ENCODE peak calls at places on chromosomes 7 and 10, in seven cellular contexts. One of them, this sample, is unnamed.

GRCh38 chr7:100044719-100045118 is 4.9 kb upstream of the ZSCAN21 start:
- DNase-seq in mesendoderm: no peak
- DNase-seq in astrocyte: no peak
- DNase-seq in OCI-LY7: peak
- DNase-seq in GM23248: no peak
- DNase-seq in fibroblast of lung: no peak
- DNase-seq in keratinocyte: no peak
- DNase-seq in this sample: no peak

GRCh38 chr7:137694405-137694804 is 152.4 kb downstream of the DGKI start:
- DNase-seq in mesendoderm: no peak
- DNase-seq in astrocyte: no peak
- DNase-seq in OCI-LY7: no peak
- DNase-seq in GM23248: peak
- DNase-seq in fibroblast of lung: no peak
- DNase-seq in keratinocyte: no peak
- DNase-seq in this sample: no peak

GRCh38 chr10:79137826-79138225 is 69.1 kb downstream of the ZMIZ1 start:
- DNase-seq in mesendoderm: no peak
- DNase-seq in astrocyte: peak
- DNase-seq in OCI-LY7: peak
- DNase-seq in GM23248: no peak
- DNase-seq in fibroblast of lung: peak
- DNase-seq in keratinocyte: no peak
- DNase-seq in this sample: no peak

GRCh38 chr7:90345548-90346319 is 782 bp upstream of the GTPBP10 start:
- DNase-seq in mesendoderm: peak
- DNase-seq in astrocyte: peak
- DNase-seq in OCI-LY7: no peak
- DNase-seq in GM23248: peak
- DNase-seq in fibroblast of lung: peak
- DNase-seq in keratinocyte: no peak
- DNase-seq in this sample: peak

GRCh38 chr7:94591185-94591584 is 64.7 kb downstream of the SGCE start:
- DNase-seq in mesendoderm: no peak
- DNase-seq in astrocyte: no peak
- DNase-seq in OCI-LY7: no peak
- DNase-seq in GM23248: no peak
- DNase-seq in fibroblast of lung: no peak
- DNase-seq in keratinocyte: no peak
- DNase-seq in this sample: no peak

GRCh38 chr7:124758327-124758726 is 7.3 kb downstream of the GPR37 start:
- DNase-seq in mesendoderm: no peak
- DNase-seq in astrocyte: no peak
- DNase-seq in OCI-LY7: no peak
- DNase-seq in GM23248: no peak
- DNase-seq in fibroblast of lung: no peak
- DNase-seq in keratinocyte: no peak
- DNase-seq in this sample: no peak

GRCh38 chr7:118311121-118311803 is 86.8 kb downstream of the ANKRD7 start:
- DNase-seq in mesendoderm: no peak
- DNase-seq in astrocyte: peak
- DNase-seq in OCI-LY7: peak
- DNase-seq in GM23248: no peak
- DNase-seq in fibroblast of lung: peak
- DNase-seq in keratinocyte: no peak
- DNase-seq in this sample: no peak

GRCh38 chr10:89550509-89550908 is 15.1 kb upstream of the SLC16A12 start:
- DNase-seq in mesendoderm: no peak
- DNase-seq in astrocyte: no peak
- DNase-seq in OCI-LY7: no peak
- DNase-seq in GM23248: peak
- DNase-seq in fibroblast of lung: peak
- DNase-seq in keratinocyte: no peak
- DNase-seq in this sample: no peak

GRCh38 chr10:110918269-110918632 is 729 bp downstream of the BBIP1 start:
- DNase-seq in mesendoderm: peak
- DNase-seq in astrocyte: peak
- DNase-seq in OCI-LY7: no peak
- DNase-seq in GM23248: peak
- DNase-seq in fibroblast of lung: peak
- DNase-seq in keratinocyte: peak
- DNase-seq in this sample: peak

GRCh38 chr10:43057231-43057711 is 19.6 kb upstream of the RET start:
- DNase-seq in mesendoderm: no peak
- DNase-seq in astrocyte: no peak
- DNase-seq in OCI-LY7: no peak
- DNase-seq in GM23248: no peak
- DNase-seq in fibroblast of lung: no peak
- DNase-seq in keratinocyte: no peak
- DNase-seq in this sample: no peak

GRCh38 chr7:26856481-26856880 is 7.9 kb downstream of the SKAP2 start:
- DNase-seq in mesendoderm: peak
- DNase-seq in astrocyte: no peak
- DNase-seq in OCI-LY7: no peak
- DNase-seq in GM23248: peak
- DNase-seq in fibroblast of lung: no peak
- DNase-seq in keratinocyte: no peak
- DNase-seq in this sample: peak

GRCh38 chr7:41287559-41288335 is 415.1 kb downstream of the INHBA start:
- DNase-seq in mesendoderm: peak
- DNase-seq in astrocyte: no peak
- DNase-seq in OCI-LY7: no peak
- DNase-seq in GM23248: no peak
- DNase-seq in fibroblast of lung: no peak
- DNase-seq in keratinocyte: no peak
- DNase-seq in this sample: no peak

GRCh38 chr10:112898540-112899395 is 51.3 kb upstream of the TCF7L2 start:
- DNase-seq in mesendoderm: peak
- DNase-seq in astrocyte: peak
- DNase-seq in OCI-LY7: no peak
- DNase-seq in GM23248: peak
- DNase-seq in fibroblast of lung: peak
- DNase-seq in keratinocyte: no peak
- DNase-seq in this sample: peak

GRCh38 chr7:142100634-142101033 is 10.9 kb upstream of the MGAM2 start:
- DNase-seq in mesendoderm: no peak
- DNase-seq in astrocyte: no peak
- DNase-seq in OCI-LY7: no peak
- DNase-seq in GM23248: no peak
- DNase-seq in fibroblast of lung: no peak
- DNase-seq in keratinocyte: no peak
- DNase-seq in this sample: no peak

GRCh38 chr7:100974021-100974420 is 4.7 kb downstream of the MUC12 start:
- DNase-seq in mesendoderm: no peak
- DNase-seq in astrocyte: peak
- DNase-seq in OCI-LY7: no peak
- DNase-seq in GM23248: peak
- DNase-seq in fibroblast of lung: peak
- DNase-seq in keratinocyte: no peak
- DNase-seq in this sample: no peak

GRCh38 chr7:35717516-35717915 is 22.6 kb upstream of the HERPUD2 start:
- DNase-seq in mesendoderm: no peak
- DNase-seq in astrocyte: no peak
- DNase-seq in OCI-LY7: no peak
- DNase-seq in GM23248: no peak
- DNase-seq in fibroblast of lung: no peak
- DNase-seq in keratinocyte: no peak
- DNase-seq in this sample: no peak

GRCh38 chr7:35716038-35716803 is 21.3 kb upstream of the HERPUD2 start:
- DNase-seq in mesendoderm: no peak
- DNase-seq in astrocyte: no peak
- DNase-seq in OCI-LY7: no peak
- DNase-seq in GM23248: peak
- DNase-seq in fibroblast of lung: peak
- DNase-seq in keratinocyte: no peak
- DNase-seq in this sample: no peak

GRCh38 chr7:35714862-35715261 is 19.9 kb upstream of the HERPUD2 start:
- DNase-seq in mesendoderm: peak
- DNase-seq in astrocyte: no peak
- DNase-seq in OCI-LY7: peak
- DNase-seq in GM23248: no peak
- DNase-seq in fibroblast of lung: no peak
- DNase-seq in keratinocyte: no peak
- DNase-seq in this sample: no peak

GRCh38 chr7:35718047-35718446 is 23.1 kb upstream of the HERPUD2 start:
- DNase-seq in mesendoderm: no peak
- DNase-seq in astrocyte: no peak
- DNase-seq in OCI-LY7: no peak
- DNase-seq in GM23248: no peak
- DNase-seq in fibroblast of lung: no peak
- DNase-seq in keratinocyte: no peak
- DNase-seq in this sample: no peak

DNA sequence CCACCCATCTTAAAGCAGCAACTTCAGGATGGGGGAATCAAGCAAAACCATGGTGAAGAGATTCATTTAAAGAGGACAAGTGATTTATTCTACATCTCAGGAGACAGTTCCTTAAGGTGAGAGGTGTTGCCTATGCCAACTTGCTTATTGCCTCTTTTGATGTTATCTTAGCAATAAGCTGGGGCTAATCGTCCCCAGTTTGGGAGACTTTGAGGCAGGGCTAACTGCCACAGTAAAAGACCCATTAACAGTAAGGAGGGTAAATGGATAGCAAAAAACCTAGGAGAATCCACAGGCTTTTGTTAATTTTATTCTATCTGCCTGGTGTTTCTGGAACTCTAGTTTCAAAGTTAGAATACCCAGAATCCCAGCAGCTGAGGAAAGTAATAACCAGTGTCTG is 22.1 kb upstream of the HERPUD2 start:
- DNase-seq in mesendoderm: no peak
- DNase-seq in astrocyte: no peak
- DNase-seq in OCI-LY7: no peak
- DNase-seq in GM23248: no peak
- DNase-seq in fibroblast of lung: no peak
- DNase-seq in keratinocyte: no peak
- DNase-seq in this sample: no peak
- H3K4me3 ChIP-seq in mesendoderm: no peak
- H3K4me3 ChIP-seq in astrocyte: no peak
- H3K4me3 ChIP-seq in OCI-LY7: no peak
- H3K4me3 ChIP-seq in GM23248: no peak
- H3K4me3 ChIP-seq in fibroblast of lung: no peak
- H3K4me3 ChIP-seq in keratinocyte: no peak
- H3K4me3 ChIP-seq in this sample: no peak

GRCh38 chr7:1045727-1046063 is 1.3 kb downstream of the GPR146 start:
- DNase-seq in mesendoderm: no peak
- DNase-seq in astrocyte: no peak
- DNase-seq in OCI-LY7: no peak
- DNase-seq in GM23248: no peak
- DNase-seq in fibroblast of lung: no peak
- DNase-seq in keratinocyte: no peak
- DNase-seq in this sample: no peak
- H3K4me2 ChIP-seq in mesendoderm: no peak
- H3K4me2 ChIP-seq in astrocyte: no peak
- H3K4me2 ChIP-seq in OCI-LY7: no peak
- H3K4me2 ChIP-seq in GM23248: no peak
- H3K4me2 ChIP-seq in fibroblast of lung: no peak
- H3K4me2 ChIP-seq in keratinocyte: no peak
- H3K4me2 ChIP-seq in this sample: peak

GRCh38 chr7:140230862-140231778 is 54.3 kb upstream of the KDM7A start:
- DNase-seq in mesendoderm: peak
- DNase-seq in astrocyte: no peak
- DNase-seq in OCI-LY7: no peak
- DNase-seq in GM23248: peak
- DNase-seq in fibroblast of lung: peak
- DNase-seq in keratinocyte: no peak
- DNase-seq in this sample: peak
- H3K4me3 ChIP-seq in mesendoderm: peak
- H3K4me3 ChIP-seq in astrocyte: peak
- H3K4me3 ChIP-seq in OCI-LY7: no peak
- H3K4me3 ChIP-seq in GM23248: peak
- H3K4me3 ChIP-seq in fibroblast of lung: peak
- H3K4me3 ChIP-seq in keratinocyte: peak
- H3K4me3 ChIP-seq in this sample: peak

DNA sequence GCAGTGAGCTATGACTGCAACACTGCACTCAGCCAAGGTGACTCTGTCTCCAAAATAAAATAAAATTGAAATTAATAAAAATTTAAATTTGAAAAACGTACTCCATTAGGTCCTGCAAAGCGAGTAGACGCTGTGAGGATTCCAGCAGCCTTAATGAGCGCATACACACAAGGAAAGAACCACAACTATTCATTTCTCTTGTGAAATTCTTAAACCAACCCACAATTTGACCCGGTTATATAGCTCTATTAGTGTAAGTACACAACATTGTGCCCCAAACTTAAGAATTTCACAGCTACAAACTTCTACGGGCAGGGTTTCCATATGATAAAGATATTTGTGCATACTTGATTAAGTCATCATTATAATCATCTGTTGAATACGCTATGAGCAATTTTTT is 84.4 kb downstream of the PARD3 start:
- DNase-seq in mesendoderm: no peak
- DNase-seq in astrocyte: peak
- DNase-seq in OCI-LY7: no peak
- DNase-seq in GM23248: no peak
- DNase-seq in fibroblast of lung: peak
- DNase-seq in keratinocyte: no peak
- DNase-seq in this sample: no peak
- H3K4me2 ChIP-seq in mesendoderm: no peak
- H3K4me2 ChIP-seq in astrocyte: no peak
- H3K4me2 ChIP-seq in OCI-LY7: no peak
- H3K4me2 ChIP-seq in GM23248: no peak
- H3K4me2 ChIP-seq in fibroblast of lung: no peak
- H3K4me2 ChIP-seq in keratinocyte: no peak
- H3K4me2 ChIP-seq in this sample: no peak